ENCODE peak calls at places on chromosome 1, in ten cellular contexts. A, R, V, P, L, C, H, T, D and I are unnamed samples.
A peak's percentile ranks its signal among the peaks of the same experiment; 100 is the strongest.

GRCh38 chr1:162248854-162249535 is 127.7 kb downstream of the SPATA46 start:
- DNase-seq in V (no peak), T (no peak), P (peak; percentile 17), L (no peak), H (no peak), A (no peak), D (no peak), C (no peak), R (no peak), I (no peak)

GRCh38 chr1:30719406-30720270 is 3.7 kb downstream of the MATN1 start:
- DNase-seq in V (peak; percentile 77), R (no peak), P (no peak), C (peak; percentile 43), L (no peak), H (peak; percentile 87), A (no peak), T (no peak), D (peak; percentile 60), I (no peak)

GRCh38 chr1:118881751-118882150 is 106.4 kb downstream of the TBX15 start:
- DNase-seq in H (no peak), V (no peak), A (no peak), L (no peak), T (no peak), D (no peak), R (no peak), P (no peak), C (no peak), I (no peak)

GRCh38 chr1:44714944-44715571 is 15.9 kb downstream of the RNU5D-1 start:
- DNase-seq in V (peak; percentile 77), A (peak; percentile 67), D (peak; percentile 80), L (peak; percentile 45), H (peak; percentile 66), T (no peak), R (peak; percentile 62), P (peak; percentile 87), C (peak; percentile 66), I (peak; percentile 79)

GRCh38 chr1:145879775-145880174 is 5.9 kb downstream of the ANKRD35 start:
- DNase-seq in L (no peak), C (no peak), T (no peak), D (no peak), R (no peak), V (no peak), P (no peak), H (no peak), A (no peak), I (no peak)

GRCh38 chr1:23283660-23284602 is 60.2 kb downstream of the HNRNPR start:
- DNase-seq in R (no peak), D (peak; percentile 33), L (no peak), T (no peak), P (peak; percentile 21), H (no peak), C (peak; percentile 68), V (no peak), A (no peak), I (peak; percentile 12)

GRCh38 chr1:55073187-55073916 is 34.0 kb downstream of the PCSK9 start:
- DNase-seq in T (no peak), H (no peak), R (no peak), P (no peak), C (no peak), D (no peak), V (no peak), L (no peak), A (no peak), I (no peak)

GRCh38 chr1:42335809-42336518 is 929 bp upstream of the FOXJ3 start:
- DNase-seq in T (no peak), C (peak; percentile 52), P (peak; percentile 77), A (no peak), V (peak; percentile 69), H (no peak), R (no peak), L (no peak), D (peak; percentile 57), I (peak; percentile 15)

GRCh38 chr1:41650176-41650519 is 165.7 kb upstream of the EDN2 start:
- DNase-seq in V (no peak), T (no peak), L (no peak), R (no peak), C (no peak), P (no peak), D (no peak), H (no peak), A (peak; percentile 39), I (peak; percentile 63)

GRCh38 chr1:42381424-42381673 is 757 bp downstream of the RIMKLA start:
- DNase-seq in C (no peak), R (no peak), H (no peak), A (no peak), D (no peak), L (no peak), P (no peak), V (no peak), T (no peak), I (no peak)

GRCh38 chr1:113834716-113835115 is 22.4 kb upstream of the RSBN1 start:
- DNase-seq in D (no peak), R (no peak), C (no peak), A (no peak), P (no peak), H (no peak), T (no peak), L (no peak), V (no peak), I (no peak)

GRCh38 chr1:204348197-204348596 is 11.5 kb downstream of the PLEKHA6 start:
- DNase-seq in T (no peak), D (no peak), H (no peak), C (no peak), V (no peak), R (no peak), L (no peak), A (no peak), P (no peak), I (no peak)